ENCODE peak calls at places on chromosomes 12 and 14, in four cellular contexts. Y is NCI-H460, K is MCF 10A, P is sigmoid colon. M is an unnamed sample.

GRCh38 chr14:88535149-88535548 is 19.7 kb downstream of the PTPN21 start:
- DNase-seq in Y (no peak), P (no peak), K (no peak), M (no peak)

GRCh38 chr14:53060046-53060445 is 93.1 kb downstream of the DDHD1 start:
- DNase-seq in Y (no peak), K (no peak), P (no peak), M (no peak)

GRCh38 chr14:90475298-90475697 is 78.5 kb downstream of the CALM1 start:
- DNase-seq in K (no peak), Y (no peak), P (no peak), M (no peak)

GRCh38 chr14:79758985-79759384 is 452.3 kb downstream of the DIO2 start:
- DNase-seq in Y (no peak), P (no peak), K (no peak), M (no peak)

GRCh38 chr12:53049582-53050318 is at the start of gene TNS2:
- DNase-seq in P (peak), K (peak), Y (peak), M (no peak)

GRCh38 chr14:73287071-73287470 is 49.8 kb downstream of the PAPLN start:
- DNase-seq in K (no peak), P (no peak), Y (no peak), M (no peak)

GRCh38 chr14:37197421-37198272 is at the start of gene MIPOL1:
- DNase-seq in P (peak), K (peak), Y (peak), M (no peak)

GRCh38 chr14:68552597-68552996 is 240.3 kb downstream of the ZFP36L1 start:
- DNase-seq in P (peak), K (no peak), Y (no peak), M (no peak)

GRCh38 chr12:12510141-12510540 is 52.5 kb downstream of the DUSP16 start:
- DNase-seq in P (no peak), Y (no peak), K (peak), M (no peak)

GRCh38 chr14:73739174-73739898 is 25.2 kb upstream of the PNMA1 start:
- DNase-seq in Y (no peak), P (peak), K (no peak), M (no peak)

GRCh38 chr14:32426596-32427408 is 97.7 kb downstream of the AKAP6 start:
- DNase-seq in P (no peak), K (no peak), Y (no peak), M (no peak)

GRCh38 chr12:103687262-103687661 is 100.2 kb downstream of the STAB2 start:
- DNase-seq in P (no peak), K (no peak), Y (no peak), M (no peak)

GRCh38 chr12:100404769-100405407 is 48.0 kb downstream of the SLC17A8 start:
- DNase-seq in K (peak), P (no peak), Y (peak), M (no peak)

GRCh38 chr14:54653764-54654469 is 87.0 kb downstream of the SAMD4A start:
- DNase-seq in P (peak), Y (peak), K (no peak), M (no peak)

GRCh38 chr12:131604146-131604844 is 106.6 kb upstream of the SFSWAP start:
- DNase-seq in Y (no peak), P (no peak), K (no peak), M (peak)

GRCh38 chr12:52227767-52228166 is 5.3 kb upstream of the KRT7 start:
- DNase-seq in P (peak), Y (no peak), K (no peak), M (no peak)

GRCh38 chr14:97077253-97077653 is 280.1 kb downstream of the VRK1 start:
- DNase-seq in K (peak), P (peak), Y (no peak), M (no peak)

GRCh38 chr14:104130974-104131651 is 7.3 kb upstream of the KIF26A start:
- DNase-seq in K (peak), P (peak), Y (peak), M (no peak)

GRCh38 chr12:89263153-89263552 is 89.1 kb downstream of the DUSP6 start:
- DNase-seq in P (no peak), Y (no peak), K (no peak), M (no peak)

GRCh38 chr14:54690887-54691286 is 124.0 kb downstream of the SAMD4A start:
- DNase-seq in P (no peak), Y (no peak), K (no peak), M (no peak)

GRCh38 chr14:99511421-99512109 is 30.4 kb downstream of the CCNK start:
- DNase-seq in Y (peak), P (peak), K (no peak), M (no peak)

GRCh38 chr14:69358233-69358963 is 39.7 kb downstream of the ERH start:
- DNase-seq in Y (no peak), K (no peak), P (peak), M (no peak)

GRCh38 chr12:94150483-94151225 is 2.3 kb downstream of the PLXNC1 start:
- DNase-seq in K (no peak), Y (no peak), P (no peak), M (peak)

GRCh38 chr14:75885829-75886228 is 96.0 kb downstream of the TGFB3 start:
- DNase-seq in K (peak), Y (no peak), P (no peak), M (no peak)

GRCh38 chr12:89160716-89161123 is 191.6 kb downstream of the DUSP6 start:
- DNase-seq in P (peak), Y (no peak), K (peak), M (no peak)

GRCh38 chr14:61342486-61342885 is 21.1 kb downstream of the PRKCH start:
- DNase-seq in Y (no peak), P (no peak), K (no peak), M (peak)

GRCh38 chr14:68172664-68173063 is 353.1 kb downstream of the RAD51B start:
- DNase-seq in K (no peak), Y (no peak), P (no peak), M (no peak)

M was measured in activated effector memory CD4-positive, alpha-beta T cell treated with Interleukin-2 at 50 U/mL for 16 hours.